ENCODE peak calls at places on chromosomes 13 and 19, in six cellular contexts. Z is tibial nerve, F is Peyer's patch, M is K562, S is body of pancreas, A is esophagus squamous epithelium. I is an unnamed sample.

GRCh38 chr13:67416047-67416925 is 186.2 kb upstream of the PCDH9 start:
- DNase-seq in Z (no peak), F (no peak), M (peak; percentile 13), S (no peak), A (no peak), I (no peak)

GRCh38 chr13:64855506-64855905 is 2374.6 kb downstream of the PCDH9 start:
- DNase-seq in Z (no peak), F (no peak), M (no peak), S (no peak), A (no peak), I (no peak)

GRCh38 chr19:43638214-43638990 is 1.2 kb downstream of the CADM4 start:
- DNase-seq in Z (no peak), F (no peak), M (no peak), S (no peak), A (no peak), I (no peak)

GRCh38 chr13:60267498-60268202 is 103.9 kb upstream of the DIAPH3 start:
- DNase-seq in Z (no peak), F (peak; percentile 18), M (peak; percentile 23), S (peak; percentile 63), A (no peak), I (no peak)

GRCh38 chr13:70964124-70964523 is 855.9 kb upstream of the KLHL1 start:
- DNase-seq in Z (no peak), F (no peak), M (no peak), S (no peak), A (no peak), I (no peak)

GRCh38 chr19:49987159-49987698 is 26.3 kb upstream of the SIGLEC11 start:
- DNase-seq in Z (peak; percentile 91), F (peak; percentile 64), M (peak; percentile 70), S (peak; percentile 95), A (peak; percentile 33), I (peak; percentile 84)

GRCh38 chr13:97944396-97945029 is 9.0 kb upstream of the IPO5 start:
- DNase-seq in Z (no peak), F (no peak), M (no peak), S (no peak), A (no peak), I (no peak)

GRCh38 chr19:12603714-12604113 is 6.9 kb downstream of the ZNF490 start:
- DNase-seq in Z (no peak), F (peak; percentile 39), M (no peak), S (no peak), A (no peak), I (no peak)

GRCh38 chr13:73365240-73365639 is 306.4 kb downstream of the KLF5 start:
- DNase-seq in Z (no peak), F (no peak), M (no peak), S (peak; percentile 6), A (no peak), I (no peak)

GRCh38 chr13:108346376-108346775 is 76.9 kb downstream of the TNFSF13B start:
- DNase-seq in Z (no peak), F (no peak), M (no peak), S (no peak), A (no peak), I (no peak)

GRCh38 chr13:33636955-33637670 is 180.8 kb upstream of the RFC3 start:
- DNase-seq in Z (no peak), F (no peak), M (no peak), S (no peak), A (no peak), I (no peak)

GRCh38 chr13:44703371-44703770 is 127.2 kb upstream of the TSC22D1 start:
- DNase-seq in Z (no peak), F (no peak), M (no peak), S (no peak), A (no peak), I (no peak)

GRCh38 chr13:53028063-53028462 is 550 bp upstream of the OLFM4 start:
- DNase-seq in Z (no peak), F (no peak), M (no peak), S (no peak), A (no peak), I (no peak)

GRCh38 chr19:31317098-31317497 is 32.1 kb downstream of the TSHZ3 start:
- DNase-seq in Z (no peak), F (no peak), M (no peak), S (no peak), A (no peak), I (no peak)

GRCh38 chr13:31898383-31899071 is 133.0 kb upstream of the FRY start:
- DNase-seq in Z (no peak), F (no peak), M (no peak), S (no peak), A (no peak), I (no peak)

GRCh38 chr19:13839938-13840750 is 36.8 kb upstream of the NANOS3 start:
- DNase-seq in Z (peak; percentile 37), F (peak; percentile 44), M (no peak), S (peak; percentile 40), A (no peak), I (no peak)

GRCh38 chr19:13838943-13839192 is 38.1 kb upstream of the NANOS3 start:
- DNase-seq in Z (no peak), F (no peak), M (peak; percentile 86), S (peak; percentile 81), A (no peak), I (no peak)

GRCh38 chr19:13840751-13841338 is 36.1 kb upstream of the NANOS3 start:
- DNase-seq in Z (no peak), F (no peak), M (no peak), S (no peak), A (no peak), I (no peak)

GRCh38 chr19:13838071-13838942 is 38.6 kb upstream of the NANOS3 start:
- DNase-seq in Z (no peak), F (no peak), M (no peak), S (no peak), A (no peak), I (no peak)

DNA sequence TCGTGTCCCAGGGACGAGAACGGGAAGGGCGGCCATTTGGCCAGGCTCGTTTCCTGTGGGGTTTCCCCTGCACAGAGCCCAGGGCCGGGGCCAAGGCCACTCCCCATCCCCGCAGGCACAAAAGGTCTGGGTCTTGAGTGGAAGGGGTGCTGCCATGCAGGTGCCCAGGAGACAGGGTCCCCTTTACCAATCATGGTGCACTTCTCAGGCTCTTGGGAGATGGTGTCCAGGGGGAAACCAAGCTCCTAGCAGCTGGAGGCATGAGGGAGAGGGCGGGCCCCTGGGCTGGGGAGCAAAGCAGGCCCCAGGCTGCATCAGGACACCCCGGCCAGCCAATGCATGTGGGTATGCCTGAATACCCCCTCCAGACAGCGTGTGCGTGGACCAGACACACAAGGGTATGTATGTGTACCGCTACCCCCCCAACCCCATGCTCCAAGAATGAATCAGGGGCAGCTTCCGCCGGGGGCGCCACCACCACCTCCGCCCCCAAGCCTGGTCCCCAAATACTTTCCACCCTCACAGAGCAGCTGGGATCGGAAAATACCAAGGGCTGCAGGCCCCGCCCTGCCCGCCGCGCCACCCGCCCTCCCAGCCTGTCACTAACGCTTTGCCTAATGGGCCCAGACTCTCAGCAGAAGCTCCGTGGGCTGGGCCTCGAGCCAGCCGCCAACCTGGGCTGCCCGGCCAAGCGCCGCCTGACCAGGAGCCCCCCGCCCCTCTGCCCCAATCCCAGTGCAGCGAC is 37.6 kb upstream of the NANOS3 start:
- DNase-seq in Z (peak; percentile 75), F (peak; percentile 81), M (peak; percentile 82), S (peak; percentile 80), A (no peak), I (peak; percentile 77)
- TF ChIP-seq POLR2A in Z (peak; percentile 51), F (peak; percentile 57), M (peak; percentile 88), S (no peak), A (no peak), I (peak; percentile 21)

GRCh38 chr19:10230904-10231623 is at the start of gene S1PR2:
- DNase-seq in Z (peak; percentile 69), F (peak; percentile 81), M (peak; percentile 93), S (peak; percentile 73), A (no peak), I (peak; percentile 88)
- TF ChIP-seq POLR2A in Z (peak; percentile 63), F (peak; percentile 15), M (peak; percentile 75), S (no peak), A (no peak), I (peak; percentile 77)

GRCh38 chr13:20772401-20773131 is 1.2 kb downstream of the EEF1AKMT1 start:
- DNase-seq in Z (no peak), F (no peak), M (no peak), S (no peak), A (no peak), I (no peak)

GRCh38 chr13:20774746-20775145 is 985 bp upstream of the EEF1AKMT1 start:
- DNase-seq in Z (no peak), F (no peak), M (no peak), S (no peak), A (no peak), I (no peak)

GRCh38 chr13:20775961-20776360 is 2.2 kb upstream of the EEF1AKMT1 start:
- DNase-seq in Z (no peak), F (no peak), M (no peak), S (no peak), A (no peak), I (no peak)

GRCh38 chr13:20776751-20777150 is 3.0 kb upstream of the EEF1AKMT1 start:
- DNase-seq in Z (no peak), F (no peak), M (no peak), S (no peak), A (no peak), I (no peak)

GRCh38 chr13:20773194-20774080 is at the start of gene EEF1AKMT1:
- DNase-seq in Z (peak; percentile 88), F (peak; percentile 85), M (peak; percentile 86), S (peak; percentile 94), A (peak; percentile 69), I (peak; percentile 96)
- TF ChIP-seq POLR2A in Z (peak; percentile 83), F (peak; percentile 84), M (peak; percentile 93), S (peak; percentile 65), A (no peak), I (peak; percentile 76)

GRCh38 chr19:35582760-35583159 is 3.2 kb upstream of the PMIS2 start:
- DNase-seq in Z (no peak), F (no peak), M (no peak), S (no peak), A (no peak), I (no peak)

DNA sequence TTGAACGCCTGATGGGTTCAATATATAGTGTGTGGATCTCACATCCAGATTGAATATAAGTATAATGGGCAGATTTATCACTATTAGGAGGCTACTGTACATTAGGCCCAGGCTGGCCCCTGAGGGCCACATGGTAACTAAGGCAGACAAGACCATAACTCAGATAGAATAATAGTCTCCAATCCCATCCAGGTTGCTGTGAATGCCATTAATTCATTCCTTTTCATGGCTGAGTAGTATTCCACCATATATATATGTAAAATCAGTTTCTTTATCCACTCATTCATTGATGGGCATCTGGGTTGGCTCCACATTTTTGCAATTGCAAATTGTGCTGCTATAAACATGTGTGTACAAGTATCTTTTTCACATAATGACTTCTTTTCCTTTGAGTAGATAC is 8.1 kb upstream of the PMIS2 start:
- DNase-seq in Z (no peak), F (no peak), M (no peak), S (no peak), A (no peak), I (no peak)
- TF ChIP-seq POLR2A in Z (no peak), F (no peak), M (no peak), S (no peak), A (no peak), I (no peak)

I was measured in uterus.